ENCODE peak calls at places on chromosome 12, in four cellular contexts. One of them, this sample, is unnamed. For H3K4me1, the result is how much of the 10 kb centered on the place peaks cover.

GRCh38 chr12:108915632-108916133 is 35.8 kb downstream of the DAO start:
- DNase-seq in A549: no peak
- DNase-seq in Peyer's patch: no peak
- DNase-seq in H1: no peak
- DNase-seq in this sample: no peak

GRCh38 chr12:48001426-48002178 is 2.7 kb downstream of the COL2A1 start:
- DNase-seq in A549: peak
- DNase-seq in Peyer's patch: peak
- DNase-seq in H1: no peak
- DNase-seq in this sample: no peak

GRCh38 chr12:10179871-10180270 is 1.0 kb downstream of the TMEM52B start:
- DNase-seq in A549: no peak
- DNase-seq in Peyer's patch: no peak
- DNase-seq in H1: no peak
- DNase-seq in this sample: no peak

GRCh38 chr12:77325505-77325904 is 260.1 kb upstream of the E2F7 start:
- DNase-seq in A549: no peak
- DNase-seq in Peyer's patch: no peak
- DNase-seq in H1: no peak
- DNase-seq in this sample: no peak

GRCh38 chr12:104456417-104456949 is at the start of gene CHST11:
- DNase-seq in A549: peak
- DNase-seq in Peyer's patch: peak
- DNase-seq in H1: peak
- DNase-seq in this sample: peak

GRCh38 chr12:79420146-79420618 is 270.6 kb downstream of the PAWR start:
- DNase-seq in A549: peak
- DNase-seq in Peyer's patch: no peak
- DNase-seq in H1: no peak
- DNase-seq in this sample: no peak

GRCh38 chr12:119721306-119721705 is 53.4 kb downstream of the PRKAB1 start:
- DNase-seq in A549: no peak
- DNase-seq in Peyer's patch: no peak
- DNase-seq in H1: no peak
- DNase-seq in this sample: no peak

GRCh38 chr12:116735951-116736599 is 1.8 kb downstream of the SPRING1 start:
- DNase-seq in A549: no peak
- DNase-seq in Peyer's patch: no peak
- DNase-seq in H1: no peak
- DNase-seq in this sample: no peak

GRCh38 chr12:64691227-64691792 is 67.9 kb downstream of the GNS start:
- DNase-seq in A549: no peak
- DNase-seq in Peyer's patch: no peak
- DNase-seq in H1: no peak
- DNase-seq in this sample: no peak

GRCh38 chr12:124359671-124360581 is 65.0 kb downstream of the RFLNA start:
- DNase-seq in A549: no peak
- DNase-seq in Peyer's patch: peak
- DNase-seq in H1: no peak
- DNase-seq in this sample: no peak

GRCh38 chr12:52027085-52027843 is 20.5 kb downstream of the TAMALIN start:
- DNase-seq in A549: no peak
- DNase-seq in Peyer's patch: no peak
- DNase-seq in H1: no peak
- DNase-seq in this sample: no peak

GRCh38 chr12:3161861-3162260 is 84.7 kb downstream of the TSPAN9 start:
- DNase-seq in A549: no peak
- DNase-seq in Peyer's patch: no peak
- DNase-seq in H1: no peak
- DNase-seq in this sample: no peak

GRCh38 chr12:110702081-110702480 is 13.2 kb upstream of the HVCN1 start:
- DNase-seq in A549: no peak
- DNase-seq in Peyer's patch: no peak
- DNase-seq in H1: no peak
- DNase-seq in this sample: no peak
- TF ChIP-seq POLR2A in A549: no peak
- TF ChIP-seq POLR2A in Peyer's patch: no peak
- TF ChIP-seq POLR2A in H1: no peak
- TF ChIP-seq POLR2A in this sample: no peak

GRCh38 chr12:13205809-13206559 is 9.5 kb downstream of the EMP1 start:
- DNase-seq in A549: peak
- DNase-seq in Peyer's patch: no peak
- DNase-seq in H1: no peak
- DNase-seq in this sample: no peak

GRCh38 chr12:13206560-13206897 is 10.0 kb downstream of the EMP1 start:
- DNase-seq in A549: no peak
- DNase-seq in Peyer's patch: no peak
- DNase-seq in H1: no peak
- DNase-seq in this sample: no peak

GRCh38 chr12:13203028-13203922 is 6.7 kb downstream of the EMP1 start:
- DNase-seq in A549: no peak
- DNase-seq in Peyer's patch: no peak
- DNase-seq in H1: peak
- DNase-seq in this sample: no peak

GRCh38 chr12:13200841-13201240 is 4.3 kb downstream of the EMP1 start:
- DNase-seq in A549: no peak
- DNase-seq in Peyer's patch: no peak
- DNase-seq in H1: no peak
- DNase-seq in this sample: no peak

GRCh38 chr12:13204428-13204827 is 7.9 kb downstream of the EMP1 start:
- DNase-seq in A549: no peak
- DNase-seq in Peyer's patch: no peak
- DNase-seq in H1: no peak
- DNase-seq in this sample: no peak
- H3K4me1 ChIP-seq in A549: under half
- H3K4me1 ChIP-seq in Peyer's patch: under half
- H3K4me1 ChIP-seq in H1: under half
- H3K4me1 ChIP-seq in this sample: half or more

DNA sequence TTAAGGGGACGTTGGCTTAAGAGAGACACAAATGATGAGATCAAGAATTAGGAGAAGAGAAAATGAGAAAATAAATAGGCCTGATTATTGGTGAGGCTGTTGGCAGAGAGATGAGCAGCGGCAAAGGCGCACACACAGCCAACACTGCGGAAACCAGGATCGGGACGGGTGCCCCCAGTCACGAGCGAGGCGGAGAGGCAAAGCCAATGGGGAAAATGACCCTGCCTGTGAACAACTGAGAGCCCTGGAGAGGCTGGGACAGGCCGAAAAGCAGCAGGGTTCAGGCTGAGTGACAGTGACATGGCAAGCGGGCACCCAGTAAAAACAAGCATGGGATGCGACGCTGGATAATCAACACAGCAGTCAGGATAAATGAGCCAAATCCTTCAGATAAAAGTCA is 21.0 kb downstream of the SLC15A4 start:
- DNase-seq in A549: no peak
- DNase-seq in Peyer's patch: no peak
- DNase-seq in H1: no peak
- DNase-seq in this sample: no peak
- H3K27ac ChIP-seq in A549: no peak
- H3K27ac ChIP-seq in Peyer's patch: no peak
- H3K27ac ChIP-seq in H1: no peak
- H3K27ac ChIP-seq in this sample: no peak

DNA sequence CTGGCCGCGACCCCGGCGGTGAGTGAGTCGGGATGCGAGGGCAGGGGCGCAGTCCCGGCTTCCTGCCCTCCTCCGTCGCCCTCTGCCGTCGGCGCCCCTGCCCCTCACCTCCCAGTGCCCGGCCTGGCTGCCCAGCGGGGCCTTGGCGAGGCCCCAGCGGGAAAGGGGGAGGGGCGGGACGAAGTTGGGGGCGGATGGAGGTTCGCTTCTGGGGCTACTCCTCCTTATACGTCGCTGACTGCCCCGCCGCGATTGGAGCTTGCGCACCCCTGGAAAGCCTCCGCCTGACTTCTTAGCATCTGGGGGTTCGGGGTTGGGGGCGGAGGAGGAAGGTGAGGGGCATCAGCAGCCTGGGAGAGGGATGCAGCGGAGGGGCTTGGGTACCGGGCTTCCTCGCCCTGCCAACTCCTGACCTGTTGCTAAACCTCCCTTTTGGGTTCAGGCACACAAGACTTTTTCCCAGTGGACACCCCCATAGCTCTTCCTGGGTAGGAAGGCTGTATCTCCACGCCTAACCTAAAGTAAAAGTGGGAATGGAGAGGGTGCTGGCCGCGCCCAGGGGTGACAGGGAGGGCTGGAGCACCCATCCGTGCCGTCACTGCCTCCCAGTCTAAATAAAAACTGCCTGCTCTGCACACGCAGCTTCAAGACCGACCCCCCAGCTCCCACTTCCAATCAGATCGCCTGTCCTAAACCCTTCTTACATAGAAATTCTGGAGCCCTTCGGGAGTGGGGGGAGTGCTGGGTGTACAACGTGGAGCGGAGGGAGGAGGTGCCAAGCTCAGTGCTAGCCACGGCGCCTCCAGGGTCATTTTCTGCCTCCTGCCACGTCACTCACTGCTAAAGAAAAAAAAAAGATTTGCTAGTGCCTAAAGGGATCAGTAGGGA is 585 bp downstream of the TMEM263 start:
- DNase-seq in A549: peak
- DNase-seq in Peyer's patch: peak
- DNase-seq in H1: peak
- DNase-seq in this sample: no peak
- TF ChIP-seq POLR2A in A549: peak
- TF ChIP-seq POLR2A in Peyer's patch: peak
- TF ChIP-seq POLR2A in H1: no peak
- TF ChIP-seq POLR2A in this sample: peak

DNA sequence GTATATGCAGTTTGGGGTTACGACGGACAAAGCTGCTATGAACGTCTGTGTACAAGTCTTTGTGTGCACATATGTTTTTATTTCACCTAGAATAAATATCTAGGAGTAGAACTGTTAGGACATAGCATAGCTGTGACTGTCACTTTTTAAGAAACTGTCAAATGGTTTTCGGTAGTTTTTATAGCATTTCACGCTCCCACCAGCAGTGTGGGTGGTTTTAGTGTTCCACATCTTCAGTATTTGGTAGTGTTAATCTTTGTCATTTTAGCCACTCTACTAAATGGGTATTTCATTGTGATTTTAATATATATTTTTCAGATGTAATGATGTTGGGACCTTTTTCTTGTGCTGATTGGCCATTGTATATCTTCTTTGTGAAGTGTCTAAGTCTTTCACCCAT is 109.1 kb upstream of the BCAT1 start:
- DNase-seq in A549: no peak
- DNase-seq in Peyer's patch: no peak
- DNase-seq in H1: no peak
- DNase-seq in this sample: no peak
- H3K4me1 ChIP-seq in A549: under half
- H3K4me1 ChIP-seq in Peyer's patch: under half
- H3K4me1 ChIP-seq in H1: under half
- H3K4me1 ChIP-seq in this sample: under half

GRCh38 chr12:68633614-68634558 is 23.2 kb downstream of the RAP1B start:
- DNase-seq in A549: no peak
- DNase-seq in Peyer's patch: no peak
- DNase-seq in H1: no peak
- DNase-seq in this sample: no peak
- H3K27ac ChIP-seq in A549: no peak
- H3K27ac ChIP-seq in Peyer's patch: no peak
- H3K27ac ChIP-seq in H1: no peak
- H3K27ac ChIP-seq in this sample: no peak